ENCODE peak calls at places on chromosomes 11 and 22, in seven cellular contexts. X, J, I, Z, H, S and G are unnamed samples. For H3K4me1, the result is how much of the 10 kb centered on the place peaks cover.

GRCh38 chr22:23688121-23688520 is 2.7 kb upstream of the RGL4 start:
- DNase-seq in X (no peak), J (no peak), I (no peak), Z (no peak), H (no peak), S (no peak), G (no peak)

GRCh38 chr11:32550207-32550606 is 33.4 kb upstream of the EIF3M start:
- DNase-seq in X (no peak), J (no peak), I (no peak), Z (no peak), H (no peak), S (no peak), G (no peak)

GRCh38 chr11:32087602-32088001 is 3.3 kb upstream of the RCN1 start:
- DNase-seq in X (no peak), J (no peak), I (no peak), Z (no peak), H (no peak), S (no peak), G (no peak)

GRCh38 chr22:33539902-33540751 is 380.1 kb downstream of the LARGE1 start:
- DNase-seq in X (peak), J (no peak), I (peak), Z (peak), H (no peak), S (no peak), G (peak)

GRCh38 chr22:38228873-38229740 is 27.3 kb downstream of the MAFF start:
- DNase-seq in X (peak), J (no peak), I (peak), Z (peak), H (peak), S (peak), G (peak)

GRCh38 chr11:45280449-45280848 is 5.7 kb downstream of the SYT13 start:
- DNase-seq in X (no peak), J (no peak), I (no peak), Z (no peak), H (no peak), S (no peak), G (no peak)

GRCh38 chr11:26442131-26442530 is 110.2 kb downstream of the ANO3 start:
- DNase-seq in X (no peak), J (no peak), I (no peak), Z (no peak), H (no peak), S (no peak), G (no peak)

GRCh38 chr11:103631841-103632240 is 404.6 kb upstream of the DDI1 start:
- DNase-seq in X (no peak), J (no peak), I (no peak), Z (no peak), H (no peak), S (peak), G (no peak)

GRCh38 chr22:20016734-20017621 is at the start of gene ARVCF:
- DNase-seq in X (peak), J (peak), I (peak), Z (peak), H (peak), S (peak), G (peak)
- TF ChIP-seq CTCF in X (no peak), J (peak), I (peak), Z (peak), H (no peak), S (peak), G (peak)

DNA sequence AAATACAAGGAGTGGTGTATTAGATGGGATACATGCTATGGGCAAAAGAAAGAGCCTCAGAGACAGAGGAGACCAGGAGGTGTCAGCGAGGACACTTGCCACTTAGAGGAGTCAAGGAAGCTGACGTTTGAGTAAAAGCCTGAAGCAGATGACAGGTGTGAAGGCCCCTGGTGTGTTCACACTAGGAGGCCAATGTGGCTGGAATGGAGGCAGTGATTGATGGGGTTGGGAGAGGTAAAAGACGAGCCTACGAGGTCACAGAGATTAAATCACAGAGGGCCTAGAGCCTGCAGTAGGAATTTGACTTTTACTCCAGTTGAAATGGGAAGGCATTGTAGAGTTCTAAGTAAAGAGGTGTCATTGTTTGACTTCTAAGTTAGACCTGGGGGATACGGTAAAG is 12.0 kb upstream of the GDPD5 start:
- DNase-seq in X (no peak), J (no peak), I (no peak), Z (no peak), H (no peak), S (no peak), G (no peak)
- H3K4me1 ChIP-seq in X (under half), J (under half), I (under half), Z (under half), H (under half), S (under half), G (under half)

DNA sequence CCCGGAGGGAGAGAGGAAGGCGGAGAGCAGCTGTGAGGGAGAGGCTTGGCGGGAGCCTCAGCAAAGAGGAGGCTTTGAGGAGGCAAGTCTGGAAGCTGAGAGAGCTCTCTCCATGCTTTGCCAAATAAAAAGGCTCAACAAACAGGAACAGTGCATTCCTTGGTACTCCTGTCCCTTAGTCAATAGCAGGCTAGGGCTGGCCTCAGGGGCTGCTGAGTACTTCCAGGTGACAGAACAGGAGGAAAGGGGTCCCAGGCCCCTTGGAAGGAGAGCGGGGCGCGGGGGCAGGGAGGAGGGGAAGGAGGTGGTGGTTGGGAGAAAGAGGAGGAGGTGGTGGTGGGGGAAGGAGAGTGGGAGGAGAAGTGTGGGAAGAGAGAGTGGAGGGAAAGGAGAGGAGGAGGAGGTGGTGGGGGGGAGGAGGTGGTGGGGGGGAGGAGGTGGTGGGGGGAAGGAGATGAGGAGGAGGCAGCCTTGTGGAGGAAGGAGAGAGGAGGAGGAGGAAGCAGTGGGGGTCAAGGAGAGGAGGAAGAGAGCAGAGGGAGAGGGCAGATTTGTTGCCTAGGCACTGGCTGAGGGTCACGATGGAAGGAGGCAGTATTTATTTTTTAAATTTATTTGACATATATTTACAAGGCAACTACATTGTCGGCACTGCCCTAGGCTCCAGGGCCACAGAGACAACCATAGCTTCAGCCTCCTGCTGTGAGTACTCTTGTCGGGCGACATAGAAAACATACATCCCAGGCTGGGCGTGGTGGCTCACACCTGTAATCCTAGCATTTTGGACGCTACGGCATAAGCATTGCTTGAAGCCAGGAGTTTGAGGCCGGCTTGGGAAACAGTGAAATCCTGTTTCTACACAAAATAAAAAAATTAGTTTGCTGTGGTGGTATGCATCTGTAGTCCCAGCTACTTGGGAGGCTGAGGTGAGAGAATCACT is 74.2 kb upstream of the ZBED5 start:
- DNase-seq in X (peak), J (no peak), I (peak), Z (no peak), H (no peak), S (no peak), G (no peak)
- H3K4me3 ChIP-seq in X (peak), J (peak), I (peak), Z (peak), H (peak), S (peak), G (peak)

GRCh38 chr22:42444060-42444904 is 12.1 kb upstream of the NFAM1 start:
- DNase-seq in X (peak), J (peak), I (peak), Z (peak), H (peak), S (peak), G (peak)
- TF ChIP-seq CTCF in X (peak), J (peak), I (peak), Z (peak), H (peak), S (peak), G (peak)

DNA sequence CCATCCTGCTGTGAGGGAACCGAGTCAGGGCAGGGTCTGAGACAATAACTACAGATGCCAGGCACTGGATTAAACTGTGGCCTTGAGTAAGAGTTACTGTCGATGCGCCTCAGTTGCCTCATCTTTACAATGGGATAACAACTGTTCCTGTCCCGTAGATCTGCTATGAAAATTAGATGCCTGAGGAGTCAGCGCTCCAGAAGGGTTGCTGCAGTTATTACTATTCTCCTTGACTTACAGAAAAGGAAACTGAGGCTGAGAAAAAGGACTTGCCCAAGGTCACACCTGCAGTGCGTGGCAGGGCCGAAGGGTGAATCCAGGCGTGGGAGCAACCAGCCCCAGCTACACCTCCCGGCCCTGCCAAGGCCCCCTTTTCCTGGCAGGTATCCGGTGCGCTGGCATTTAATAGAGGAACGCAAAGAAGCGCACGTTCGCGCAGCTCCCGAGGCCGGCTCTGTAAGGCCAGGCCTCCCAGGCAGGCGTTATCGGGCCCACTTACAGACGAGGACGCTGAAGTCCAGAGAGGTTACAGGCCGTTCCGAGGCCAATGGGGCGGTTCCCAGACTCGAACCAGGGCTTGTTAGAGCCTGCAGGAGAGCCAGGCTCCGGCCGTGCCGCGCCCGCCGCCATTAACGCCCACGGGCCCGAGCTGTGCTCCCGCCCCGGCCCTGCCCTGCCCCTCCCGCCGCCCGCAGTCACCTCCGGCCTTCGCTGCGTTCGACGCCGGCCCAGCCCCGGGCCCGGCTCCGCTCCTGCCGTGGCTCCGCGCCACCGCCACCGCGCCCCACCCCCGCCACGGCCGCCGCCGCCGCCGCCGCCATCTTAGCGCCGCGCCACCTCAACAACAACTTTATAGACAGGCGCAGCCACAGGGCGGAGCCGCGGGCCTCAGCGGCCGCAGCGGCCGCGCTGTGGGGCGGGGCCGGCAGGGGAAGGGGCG is at the start of gene C11orf68:
- DNase-seq in X (no peak), J (peak), I (no peak), Z (no peak), H (no peak), S (peak), G (no peak)
- H3K4me1 ChIP-seq in X (under half), J (half or more), I (under half), Z (under half), H (half or more), S (under half), G (half or more)

DNA sequence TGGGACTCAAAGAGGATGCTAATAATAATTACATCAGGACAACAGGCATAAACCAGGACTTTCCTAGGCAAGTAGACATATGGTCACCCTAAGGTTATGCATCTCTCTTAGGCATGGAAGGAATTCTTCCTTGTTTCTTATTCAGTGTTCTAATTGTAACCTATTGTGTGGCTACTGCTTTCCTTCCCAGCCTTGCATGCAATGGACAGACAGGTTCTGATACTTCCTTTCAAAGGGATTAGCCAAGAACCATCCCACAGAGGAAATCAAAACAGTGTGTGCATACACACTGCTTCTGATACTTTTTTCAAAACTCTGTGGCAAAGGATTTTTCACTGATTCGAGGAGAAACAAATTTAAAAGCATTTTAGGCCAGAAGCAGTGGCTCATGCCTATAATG is 48.3 kb downstream of the RRAS2 start:
- DNase-seq in X (no peak), J (no peak), I (no peak), Z (no peak), H (no peak), S (peak), G (no peak)
- H3K4me3 ChIP-seq in X (no peak), J (no peak), I (no peak), Z (no peak), H (no peak), S (no peak), G (no peak)

DNA sequence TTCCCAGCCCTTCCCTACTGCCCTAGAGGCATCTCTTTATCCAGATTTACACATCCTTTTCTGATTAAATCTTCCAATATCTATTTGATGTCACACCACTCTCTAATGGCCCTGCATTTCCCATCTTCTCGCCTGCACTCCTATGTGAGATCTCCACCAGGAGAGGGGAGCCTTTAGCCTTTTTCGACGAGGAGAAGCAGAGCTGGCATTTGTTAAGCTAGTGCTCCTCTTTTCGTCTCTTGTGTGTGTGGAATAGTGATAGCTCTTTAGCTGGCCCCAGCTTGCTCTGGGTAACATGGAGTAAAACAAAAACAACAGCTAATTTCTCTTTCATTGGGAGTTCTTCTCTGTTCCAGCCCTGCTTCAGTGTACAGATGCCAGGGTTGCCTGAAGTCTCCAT is 536.5 kb downstream of the NTM start:
- DNase-seq in X (no peak), J (no peak), I (no peak), Z (no peak), H (no peak), S (no peak), G (no peak)
- TF ChIP-seq CTCF in X (no peak), J (no peak), I (no peak), Z (peak), H (no peak), S (no peak), G (peak)

DNA sequence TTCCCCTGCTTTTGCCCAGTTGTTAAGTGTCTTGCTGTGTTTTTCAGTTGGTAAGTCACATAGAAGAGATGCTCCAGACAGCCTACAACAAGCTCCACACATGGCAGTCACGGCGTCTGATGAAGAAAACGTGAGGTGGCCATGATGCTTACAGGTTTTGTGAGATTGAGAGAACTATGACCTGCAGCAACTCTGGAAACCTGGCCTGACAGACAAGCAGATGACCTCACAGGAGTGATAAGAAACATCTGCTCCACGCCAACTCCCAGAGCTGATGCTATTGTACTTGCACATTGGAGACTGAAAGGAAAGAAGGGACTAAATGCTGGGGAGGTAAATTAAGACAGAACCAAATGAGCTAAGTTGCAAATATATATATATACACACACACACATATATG is 28.6 kb upstream of the LDHA start:
- DNase-seq in X (no peak), J (no peak), I (no peak), Z (no peak), H (no peak), S (no peak), G (no peak)
- H3K4me1 ChIP-seq in X (under half), J (under half), I (under half), Z (under half), H (under half), S (under half), G (under half)